ENCODE peak calls at places on chromosomes 5 and 9, in seven cellular contexts. One of them, this sample, is unnamed. For H3K4me1, the result is how much of the 10 kb centered on the place peaks cover.

GRCh38 chr5:129945779-129946270 is 41.6 kb downstream of the CHSY3 start:
- DNase-seq in K562: no peak
- DNase-seq in adrenal gland: no peak
- DNase-seq in heart left ventricle: no peak
- DNase-seq in HCT116: no peak
- DNase-seq in breast epithelium: no peak
- DNase-seq in spleen: no peak
- DNase-seq in this sample: no peak

GRCh38 chr5:66877843-66878242 is 281.6 kb downstream of the MAST4 start:
- DNase-seq in HCT116: no peak
- DNase-seq in heart left ventricle: no peak
- DNase-seq in breast epithelium: no peak
- DNase-seq in adrenal gland: peak
- DNase-seq in K562: no peak
- DNase-seq in spleen: no peak
- DNase-seq in this sample: no peak

GRCh38 chr5:133347039-133347438 is 265.3 kb downstream of the FSTL4 start:
- DNase-seq in heart left ventricle: no peak
- DNase-seq in breast epithelium: no peak
- DNase-seq in spleen: no peak
- DNase-seq in HCT116: peak
- DNase-seq in K562: peak
- DNase-seq in adrenal gland: no peak
- DNase-seq in this sample: no peak

GRCh38 chr5:126002222-126002897 is 420.8 kb upstream of the GRAMD2B start:
- DNase-seq in heart left ventricle: peak
- DNase-seq in spleen: no peak
- DNase-seq in K562: no peak
- DNase-seq in HCT116: no peak
- DNase-seq in adrenal gland: peak
- DNase-seq in breast epithelium: no peak
- DNase-seq in this sample: peak

GRCh38 chr5:68171101-68171558 is 44.4 kb upstream of the PIK3R1 start:
- DNase-seq in breast epithelium: no peak
- DNase-seq in heart left ventricle: peak
- DNase-seq in spleen: no peak
- DNase-seq in K562: no peak
- DNase-seq in adrenal gland: peak
- DNase-seq in HCT116: no peak
- DNase-seq in this sample: peak

GRCh38 chr5:173689171-173689676 is 72.8 kb upstream of the BOD1 start:
- DNase-seq in heart left ventricle: no peak
- DNase-seq in adrenal gland: no peak
- DNase-seq in HCT116: no peak
- DNase-seq in spleen: no peak
- DNase-seq in breast epithelium: no peak
- DNase-seq in K562: no peak
- DNase-seq in this sample: no peak

GRCh38 chr9:87887151-87887505 is 4.5 kb downstream of the SPATA31E1 start:
- DNase-seq in K562: no peak
- DNase-seq in adrenal gland: no peak
- DNase-seq in HCT116: no peak
- DNase-seq in breast epithelium: no peak
- DNase-seq in spleen: no peak
- DNase-seq in heart left ventricle: no peak
- DNase-seq in this sample: no peak

GRCh38 chr5:334903-335739 is 13.6 kb downstream of the AHRR start:
- DNase-seq in K562: no peak
- DNase-seq in breast epithelium: no peak
- DNase-seq in heart left ventricle: no peak
- DNase-seq in adrenal gland: no peak
- DNase-seq in HCT116: no peak
- DNase-seq in spleen: no peak
- DNase-seq in this sample: no peak

GRCh38 chr9:127751269-127752054 is 16.4 kb upstream of the TOR2A start:
- DNase-seq in adrenal gland: peak
- DNase-seq in HCT116: no peak
- DNase-seq in heart left ventricle: no peak
- DNase-seq in K562: peak
- DNase-seq in spleen: no peak
- DNase-seq in breast epithelium: no peak
- DNase-seq in this sample: no peak

GRCh38 chr5:179147991-179148702 is 88.0 kb downstream of the ZNF354C start:
- DNase-seq in heart left ventricle: no peak
- DNase-seq in K562: no peak
- DNase-seq in breast epithelium: no peak
- DNase-seq in HCT116: no peak
- DNase-seq in spleen: peak
- DNase-seq in adrenal gland: no peak
- DNase-seq in this sample: no peak

GRCh38 chr9:96500696-96501660 is 51.0 kb downstream of the HABP4 start:
- DNase-seq in adrenal gland: no peak
- DNase-seq in breast epithelium: no peak
- DNase-seq in K562: no peak
- DNase-seq in heart left ventricle: no peak
- DNase-seq in spleen: no peak
- DNase-seq in HCT116: no peak
- DNase-seq in this sample: no peak

GRCh38 chr5:34857894-34858293 is 18.9 kb downstream of the TTC23L start:
- DNase-seq in heart left ventricle: no peak
- DNase-seq in adrenal gland: no peak
- DNase-seq in K562: no peak
- DNase-seq in HCT116: no peak
- DNase-seq in spleen: no peak
- DNase-seq in breast epithelium: no peak
- DNase-seq in this sample: no peak

GRCh38 chr5:168269950-168270349 is 21.5 kb upstream of the WWC1 start:
- DNase-seq in adrenal gland: no peak
- DNase-seq in heart left ventricle: no peak
- DNase-seq in breast epithelium: no peak
- DNase-seq in spleen: no peak
- DNase-seq in K562: peak
- DNase-seq in HCT116: no peak
- DNase-seq in this sample: no peak

GRCh38 chr5:158382473-158382872 is 523.5 kb upstream of the CLINT1 start:
- DNase-seq in spleen: no peak
- DNase-seq in breast epithelium: no peak
- DNase-seq in heart left ventricle: peak
- DNase-seq in HCT116: peak
- DNase-seq in adrenal gland: peak
- DNase-seq in K562: peak
- DNase-seq in this sample: peak

GRCh38 chr9:86778761-86779160 is 168.5 kb downstream of the GAS1 start:
- DNase-seq in breast epithelium: no peak
- DNase-seq in adrenal gland: no peak
- DNase-seq in K562: no peak
- DNase-seq in HCT116: no peak
- DNase-seq in heart left ventricle: no peak
- DNase-seq in spleen: no peak
- DNase-seq in this sample: no peak

GRCh38 chr9:129513282-129513681 is 107.6 kb downstream of the C9orf50 start:
- DNase-seq in K562: no peak
- DNase-seq in heart left ventricle: no peak
- DNase-seq in spleen: no peak
- DNase-seq in breast epithelium: no peak
- DNase-seq in HCT116: no peak
- DNase-seq in adrenal gland: no peak
- DNase-seq in this sample: no peak

GRCh38 chr9:127207734-127208410 is 56.7 kb upstream of the GARNL3 start:
- DNase-seq in adrenal gland: no peak
- DNase-seq in breast epithelium: no peak
- DNase-seq in heart left ventricle: no peak
- DNase-seq in spleen: peak
- DNase-seq in K562: no peak
- DNase-seq in HCT116: no peak
- DNase-seq in this sample: no peak

GRCh38 chr5:87784869-87785268 is 372.1 kb upstream of the CCNH start:
- DNase-seq in breast epithelium: no peak
- DNase-seq in adrenal gland: no peak
- DNase-seq in K562: no peak
- DNase-seq in HCT116: no peak
- DNase-seq in heart left ventricle: no peak
- DNase-seq in spleen: no peak
- DNase-seq in this sample: no peak

GRCh38 chr9:27279611-27280010 is 17.3 kb downstream of the EQTN start:
- DNase-seq in spleen: no peak
- DNase-seq in adrenal gland: no peak
- DNase-seq in HCT116: no peak
- DNase-seq in K562: no peak
- DNase-seq in heart left ventricle: no peak
- DNase-seq in breast epithelium: no peak
- DNase-seq in this sample: no peak

GRCh38 chr9:84002344-84002743 is 21.7 kb downstream of the RMI1 start:
- DNase-seq in breast epithelium: no peak
- DNase-seq in spleen: no peak
- DNase-seq in K562: no peak
- DNase-seq in adrenal gland: no peak
- DNase-seq in heart left ventricle: no peak
- DNase-seq in HCT116: no peak
- DNase-seq in this sample: no peak

GRCh38 chr9:134172198-134173126 is 8.1 kb upstream of the RNU6ATAC start:
- DNase-seq in heart left ventricle: peak
- DNase-seq in breast epithelium: no peak
- DNase-seq in K562: no peak
- DNase-seq in spleen: peak
- DNase-seq in HCT116: no peak
- DNase-seq in adrenal gland: peak
- DNase-seq in this sample: no peak

DNA sequence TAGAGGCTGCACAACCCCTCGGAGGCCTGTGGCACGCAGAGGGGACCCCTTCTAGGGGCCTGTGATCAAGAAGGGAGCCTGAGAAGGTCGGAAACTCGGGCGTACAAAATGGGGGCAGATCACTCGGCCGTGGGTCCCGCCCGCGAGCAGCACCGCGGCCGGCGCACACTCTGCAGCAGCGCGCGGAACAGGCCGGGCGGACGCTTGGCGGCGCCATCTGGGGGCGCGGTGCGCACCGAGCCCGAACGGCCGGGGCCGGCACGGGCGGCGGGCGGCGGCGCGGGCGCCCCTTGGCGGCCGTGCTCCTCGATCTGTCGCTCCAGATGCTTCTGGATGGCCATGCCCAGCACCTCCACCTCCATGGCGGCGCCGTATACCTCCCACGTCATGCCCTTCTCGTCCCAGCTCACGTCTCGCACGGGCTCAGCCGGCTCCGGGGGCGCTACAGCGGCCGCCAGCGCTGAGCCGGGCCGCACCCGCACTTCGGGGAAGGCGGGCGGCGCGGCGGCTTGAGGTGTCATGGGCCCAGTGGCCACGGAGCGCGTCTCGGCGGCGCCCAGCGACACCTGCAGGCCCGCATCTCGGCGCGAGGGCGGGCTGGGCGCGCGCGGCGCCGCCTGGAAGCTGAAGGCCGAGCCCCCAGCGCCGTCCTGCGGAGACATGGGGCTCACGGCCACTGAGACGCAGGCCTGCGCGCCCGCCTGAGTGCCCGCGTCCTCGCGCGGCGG is 13.1 kb downstream of the GPRIN1 start:
- DNase-seq in breast epithelium: no peak
- DNase-seq in K562: no peak
- DNase-seq in heart left ventricle: peak
- DNase-seq in spleen: peak
- DNase-seq in adrenal gland: peak
- DNase-seq in HCT116: no peak
- DNase-seq in this sample: no peak
- TF ChIP-seq CTCF in breast epithelium: no peak
- TF ChIP-seq CTCF in K562: no peak
- TF ChIP-seq CTCF in heart left ventricle: no peak
- TF ChIP-seq CTCF in spleen: no peak
- TF ChIP-seq CTCF in adrenal gland: no peak
- TF ChIP-seq CTCF in HCT116: no peak
- TF ChIP-seq CTCF in this sample: no peak

DNA sequence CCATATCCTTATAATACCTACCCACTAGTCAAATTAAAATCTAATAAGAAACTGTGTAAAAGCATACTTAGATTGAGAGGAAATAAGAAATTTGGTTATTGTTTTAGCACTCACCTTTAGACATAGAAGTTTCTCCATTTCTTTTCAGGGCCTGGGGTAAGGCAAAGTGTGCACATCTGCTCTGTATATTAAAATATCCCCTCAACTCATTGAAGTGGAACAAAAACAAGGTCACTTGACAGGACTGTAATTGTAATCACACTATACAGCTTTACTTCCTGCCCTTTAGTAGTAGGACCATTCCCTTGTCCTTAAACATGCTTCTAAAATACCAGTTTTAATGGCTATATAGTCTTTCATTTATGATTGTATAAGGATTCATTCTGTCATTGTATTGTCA is 15.3 kb downstream of the TGFBR1 start:
- DNase-seq in spleen: no peak
- DNase-seq in breast epithelium: no peak
- DNase-seq in K562: no peak
- DNase-seq in heart left ventricle: no peak
- DNase-seq in adrenal gland: no peak
- DNase-seq in HCT116: no peak
- DNase-seq in this sample: no peak
- H3K4me1 ChIP-seq in spleen: half or more
- H3K4me1 ChIP-seq in breast epithelium: under half
- H3K4me1 ChIP-seq in K562: under half
- H3K4me1 ChIP-seq in heart left ventricle: half or more
- H3K4me1 ChIP-seq in adrenal gland: under half
- H3K4me1 ChIP-seq in HCT116: under half
- H3K4me1 ChIP-seq in this sample: under half

DNA sequence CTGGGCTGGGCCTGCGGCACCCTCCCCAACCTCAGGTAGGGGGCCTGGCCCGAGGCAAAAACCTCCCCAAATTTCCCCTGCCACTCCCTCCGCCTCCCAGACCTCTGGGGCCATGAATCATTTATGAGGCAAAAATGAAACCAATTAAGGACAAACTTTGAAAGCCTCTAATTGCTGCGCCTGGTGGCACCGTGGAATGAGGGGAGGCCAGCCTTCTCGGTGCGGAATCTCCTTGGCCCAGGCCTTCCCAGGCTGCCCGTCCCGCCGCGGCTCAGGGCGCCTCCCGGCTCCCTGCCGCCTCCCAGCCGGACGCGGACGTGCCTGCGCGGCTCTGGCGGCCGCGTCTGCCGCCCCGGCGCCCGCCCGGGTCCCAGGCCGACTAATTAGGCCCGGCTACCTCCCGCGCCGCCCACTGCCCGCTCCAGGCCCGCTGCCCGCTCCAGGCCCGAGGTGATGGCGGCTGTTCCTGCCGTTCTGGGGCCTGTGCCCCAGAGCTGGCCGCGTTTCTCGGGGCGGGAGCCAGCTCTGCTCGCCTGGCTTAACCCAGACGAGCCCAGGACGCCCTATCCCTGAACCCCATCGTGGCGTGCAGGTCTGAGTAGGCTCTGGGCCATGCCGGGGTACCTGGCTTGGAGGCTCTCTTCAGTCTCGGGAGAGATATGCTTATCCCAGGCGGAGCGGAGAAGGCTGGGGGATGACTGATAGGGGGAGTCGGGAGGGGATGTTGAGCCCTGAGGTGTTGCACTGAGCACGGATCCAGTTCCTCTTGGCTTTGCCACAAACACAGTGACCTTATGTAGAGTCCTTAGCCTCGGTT is 20.1 kb downstream of the CXXC5 start:
- DNase-seq in spleen: peak
- DNase-seq in HCT116: no peak
- DNase-seq in heart left ventricle: peak
- DNase-seq in adrenal gland: peak
- DNase-seq in breast epithelium: no peak
- DNase-seq in K562: peak
- DNase-seq in this sample: peak
- TF ChIP-seq POLR2A in spleen: no peak
- TF ChIP-seq POLR2A in HCT116: no peak
- TF ChIP-seq POLR2A in heart left ventricle: no peak
- TF ChIP-seq POLR2A in adrenal gland: peak
- TF ChIP-seq POLR2A in breast epithelium: no peak
- TF ChIP-seq POLR2A in K562: peak
- TF ChIP-seq POLR2A in this sample: peak

GRCh38 chr9:112969730-112970129 is 42.3 kb downstream of the ZNF883 start:
- DNase-seq in heart left ventricle: no peak
- DNase-seq in HCT116: no peak
- DNase-seq in adrenal gland: no peak
- DNase-seq in K562: peak
- DNase-seq in spleen: no peak
- DNase-seq in breast epithelium: no peak
- DNase-seq in this sample: no peak
- TF ChIP-seq CTCF in heart left ventricle: no peak
- TF ChIP-seq CTCF in HCT116: no peak
- TF ChIP-seq CTCF in adrenal gland: no peak
- TF ChIP-seq CTCF in K562: no peak
- TF ChIP-seq CTCF in spleen: no peak
- TF ChIP-seq CTCF in breast epithelium: no peak
- TF ChIP-seq CTCF in this sample: no peak

This sample was measured in uterus.